ENCODE peak calls at places on chromosomes 11 and 22, in eight cellular contexts. U, I, S, Q, L, P, W and K are unnamed samples.

GRCh38 chr22:43553451-43554258 is 141.8 kb downstream of the MPPED1 start:
- DNase-seq in W (no peak), S (no peak), Q (no peak), L (no peak), P (no peak), U (no peak), I (no peak), K (no peak)

GRCh38 chr11:45321031-45321595 is 35.0 kb upstream of the SYT13 start:
- DNase-seq in P (no peak), L (no peak), U (no peak), Q (no peak), W (no peak), S (no peak), I (no peak), K (no peak)

GRCh38 chr22:50308597-50308935 is 1.1 kb upstream of the PLXNB2 start:
- DNase-seq in U (no peak), I (no peak), L (no peak), Q (peak; percentile 39), S (no peak), P (no peak), W (no peak), K (no peak)

GRCh38 chr11:12963789-12964536 is 45.2 kb upstream of the RASSF10 start:
- DNase-seq in I (peak; percentile 59), P (peak; percentile 60), W (peak; percentile 88), S (peak; percentile 57), U (peak; percentile 80), Q (peak; percentile 86), L (peak; percentile 88), K (peak; percentile 83)

GRCh38 chr22:24474649-24475048 is 20.5 kb upstream of the UPB1 start:
- DNase-seq in I (no peak), U (no peak), L (no peak), Q (no peak), S (no peak), W (no peak), P (no peak), K (no peak)

GRCh38 chr22:48959496-48959895 is 868.2 kb downstream of the BRD1 start:
- DNase-seq in W (no peak), Q (no peak), L (no peak), S (no peak), P (no peak), U (no peak), I (no peak), K (no peak)

GRCh38 chr11:18754308-18754707 is 28.3 kb upstream of the IGSF22 start:
- DNase-seq in P (no peak), S (no peak), W (no peak), L (no peak), I (no peak), Q (no peak), U (no peak), K (no peak)

GRCh38 chr11:69268911-69269310 is 25.0 kb upstream of the MYEOV start:
- DNase-seq in P (peak; percentile 4), I (no peak), U (no peak), S (no peak), Q (no peak), W (no peak), L (no peak), K (no peak)

GRCh38 chr11:33594188-33594587 is 106.4 kb downstream of the C11orf91 start:
- DNase-seq in Q (no peak), W (no peak), U (no peak), P (no peak), S (no peak), L (no peak), I (no peak), K (no peak)

GRCh38 chr11:61985863-61986262 is 18.4 kb upstream of the FTH1 start:
- DNase-seq in W (no peak), U (peak; percentile 92), P (no peak), Q (no peak), I (no peak), S (no peak), L (no peak), K (peak; percentile 79)

GRCh38 chr11:104343578-104343977 is 179.6 kb upstream of the PDGFD start:
- DNase-seq in I (peak; percentile 31), S (peak; percentile 5), W (no peak), L (peak; percentile 64), P (no peak), Q (peak; percentile 27), U (peak; percentile 63), K (peak; percentile 18)

GRCh38 chr11:112249871-112250590 is 10.6 kb downstream of the PLET1 start:
- DNase-seq in P (no peak), I (no peak), S (no peak), U (no peak), L (no peak), Q (no peak), W (no peak), K (peak; percentile 16)

GRCh38 chr22:24230911-24231656 is 13.8 kb downstream of the GGT5 start:
- DNase-seq in S (peak; percentile 61), P (peak; percentile 40), W (peak; percentile 53), I (no peak), L (peak; percentile 88), U (no peak), Q (peak; percentile 71), K (peak; percentile 40)

GRCh38 chr11:34204396-34205279 is 99.2 kb downstream of the NAT10 start:
- DNase-seq in L (peak; percentile 30), I (peak; percentile 79), W (no peak), P (no peak), Q (no peak), S (no peak), U (peak; percentile 97), K (peak; percentile 70)

GRCh38 chr22:25196326-25196725 is 3.3 kb upstream of the CRYBB3 start:
- DNase-seq in P (no peak), W (no peak), S (no peak), I (no peak), L (no peak), Q (no peak), U (no peak), K (no peak)

GRCh38 chr22:36765131-36765942 is 10.6 kb downstream of the IFT27 start:
- DNase-seq in U (no peak), W (no peak), I (no peak), L (no peak), S (no peak), P (no peak), Q (no peak), K (no peak)

GRCh38 chr22:36765943-36766450 is 9.9 kb downstream of the IFT27 start:
- DNase-seq in I (no peak), Q (no peak), P (no peak), L (no peak), U (no peak), W (no peak), S (no peak), K (no peak)

GRCh38 chr22:36764060-36764459 is 11.9 kb downstream of the IFT27 start:
- DNase-seq in L (no peak), Q (no peak), U (no peak), P (no peak), S (no peak), I (no peak), W (no peak), K (no peak)

GRCh38 chr22:36763576-36763975 is 12.3 kb downstream of the IFT27 start:
- DNase-seq in S (no peak), W (no peak), P (no peak), L (no peak), Q (no peak), U (peak; percentile 58), I (no peak), K (no peak)

GRCh38 chr22:36764641-36765040 is 11.3 kb downstream of the IFT27 start:
- DNase-seq in W (no peak), P (no peak), S (no peak), L (no peak), U (no peak), I (no peak), Q (no peak), K (no peak)
- H2AFZ ChIP-seq in W (no peak overlapping the region), P (no peak overlapping the region), S (no peak overlapping the region), L (no peak overlapping the region), U (no peak overlapping the region), I (no peak overlapping the region), Q (no peak overlapping the region), K (no peak overlapping the region)

DNA sequence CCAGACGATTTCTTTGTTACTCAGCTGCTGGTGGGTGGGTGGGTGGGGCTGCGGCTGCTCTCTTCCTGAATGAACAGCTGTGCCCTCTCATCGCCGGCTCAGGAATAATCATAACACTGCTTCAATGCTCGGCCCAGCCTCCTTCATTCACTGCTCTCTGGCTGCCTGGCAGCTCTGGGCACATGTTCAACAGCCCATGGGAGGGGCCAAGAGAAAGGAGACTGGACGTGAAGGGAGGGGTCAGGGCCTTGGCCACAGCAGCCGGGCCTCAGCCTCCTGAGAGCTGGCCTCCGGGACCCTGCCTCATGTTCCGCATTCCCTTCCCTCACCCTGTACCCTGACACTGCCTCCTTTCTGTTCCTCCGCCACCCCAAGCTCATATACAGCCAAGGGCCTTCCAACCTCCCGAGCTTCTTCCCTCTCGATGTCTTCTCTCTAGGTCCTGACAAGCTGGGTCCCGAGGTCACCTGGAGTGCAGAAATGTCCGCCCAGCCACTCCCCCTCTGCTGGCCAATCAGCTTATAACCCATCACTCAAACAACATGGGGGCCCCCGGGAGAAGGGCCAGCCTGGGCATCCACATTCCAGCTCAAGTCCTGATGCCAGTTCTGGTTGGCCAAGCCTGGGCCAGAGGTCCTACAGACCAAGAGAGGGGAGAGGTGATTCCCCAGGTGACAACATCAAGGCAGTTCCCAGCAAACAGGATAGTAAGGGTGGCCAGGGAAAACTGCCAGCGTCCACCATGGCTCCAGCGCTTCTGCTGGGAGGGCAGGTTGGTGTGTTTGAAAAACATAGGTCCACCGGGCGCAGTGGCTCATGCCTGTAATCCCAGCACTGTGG is 3.2 kb upstream of the CSDC2 start:
- DNase-seq in I (no peak), S (no peak), W (no peak), U (no peak), P (peak; percentile 74), L (peak; percentile 57), Q (no peak), K (peak; percentile 69)
- TF ChIP-seq EZH2phosphoT487 in I (no peak), S (no peak), W (no peak), U (no peak), P (no peak), L (no peak), Q (no peak), K (no peak)

GRCh38 chr22:29610780-29611179 is 7.3 kb downstream of the NF2 start:
- DNase-seq in S (no peak), Q (no peak), U (no peak), L (no peak), W (no peak), P (no peak), I (no peak), K (no peak)

GRCh38 chr22:29605236-29605850 is 1.9 kb downstream of the NF2 start:
- DNase-seq in S (no peak), U (peak; percentile 17), W (no peak), P (no peak), L (no peak), Q (no peak), I (no peak), K (no peak)

GRCh38 chr22:29607426-29607825 is 4.0 kb downstream of the NF2 start:
- DNase-seq in U (no peak), L (no peak), Q (no peak), I (no peak), S (no peak), W (no peak), P (no peak), K (no peak)

GRCh38 chr22:29606320-29606719 is 2.9 kb downstream of the NF2 start:
- DNase-seq in I (no peak), P (no peak), W (no peak), L (peak; percentile 42), U (no peak), S (no peak), Q (no peak), K (no peak)

GRCh38 chr22:29609139-29609538 is 5.7 kb downstream of the NF2 start:
- DNase-seq in I (no peak), S (no peak), Q (peak; percentile 52), W (no peak), P (no peak), L (peak; percentile 52), U (peak; percentile 44), K (no peak)
- TF ChIP-seq CTCF in I (peak; percentile 43), S (peak; percentile 54), Q (peak; percentile 61), W (no peak), P (no peak), L (peak; percentile 57), U (peak; percentile 47), K (peak; percentile 17)

GRCh38 chr11:63876616-63877015 is 37.7 kb downstream of the MARK2 start:
- DNase-seq in W (no peak), L (no peak), I (no peak), S (no peak), Q (no peak), U (no peak), P (no peak), K (no peak)
- H2AFZ ChIP-seq in W (no peak overlapping the region), L (no peak overlapping the region), I (no peak overlapping the region), S (no peak overlapping the region), Q (no peak overlapping the region), U (no peak overlapping the region), P (no peak overlapping the region), K (no peak overlapping the region)